ENCODE peak calls at places on chromosomes 2 and 18, in five cellular contexts. U is endothelial cell of umbilical vein, S is heart left ventricle, A is sigmoid colon, T is cardiac muscle cell. R is an unnamed sample.

GRCh38 chr2:71157124-71157802 is 26.8 kb downstream of the MPHOSPH10 start:
- DNase-seq in T (peak), S (peak), U (peak), A (peak), R (peak)

GRCh38 chr2:20584637-20585321 is 66.1 kb downstream of the HS1BP3 start:
- DNase-seq in U (peak), S (peak), T (peak), A (peak), R (peak)

GRCh38 chr18:3794537-3795348 is 344.8 kb downstream of the TGIF1 start:
- DNase-seq in A (no peak), T (peak), U (peak), S (no peak), R (peak)

GRCh38 chr2:179911569-179911968 is 50.2 kb upstream of the ZNF385B start:
- DNase-seq in S (no peak), T (no peak), U (no peak), A (no peak), R (no peak)

GRCh38 chr2:171404258-171404657 is 29.5 kb downstream of the METTL8 start:
- DNase-seq in T (peak), S (no peak), A (no peak), U (peak), R (no peak)

GRCh38 chr2:97748397-97748796 is 35.0 kb downstream of the ZAP70 start:
- DNase-seq in A (no peak), T (peak), S (no peak), U (no peak), R (peak)

GRCh38 chr2:1818404-1818803 is 74.1 kb upstream of the PXDN start:
- DNase-seq in A (no peak), T (no peak), U (no peak), S (no peak), R (no peak)

GRCh38 chr2:151111599-151112278 is 149.9 kb downstream of the RBM43 start:
- DNase-seq in T (peak), S (no peak), A (no peak), U (no peak), R (no peak)

GRCh38 chr2:200578778-200579177 is 7.0 kb upstream of the AOX1 start:
- DNase-seq in A (no peak), T (peak), U (peak), S (no peak), R (peak)

GRCh38 chr2:219309278-219309677 is at the start of gene PTPRN:
- DNase-seq in T (peak), U (no peak), A (no peak), S (no peak), R (no peak)

GRCh38 chr18:36153203-36153602 is 23.5 kb downstream of the ELP2 start:
- DNase-seq in U (no peak), T (peak), A (no peak), S (no peak), R (no peak)

GRCh38 chr2:8389373-8390108 is 292.3 kb upstream of the ID2 start:
- DNase-seq in A (no peak), U (no peak), T (peak), S (no peak), R (peak)

GRCh38 chr2:214126135-214126534 is 284.7 kb upstream of the VWC2L start:
- DNase-seq in A (no peak), T (peak), U (peak), S (no peak), R (no peak)

GRCh38 chr18:36017232-36017631 is 44.8 kb downstream of the RMP24 start:
- DNase-seq in U (no peak), S (no peak), A (no peak), T (no peak), R (no peak)

GRCh38 chr2:16640867-16641266 is 24.8 kb downstream of the CYRIA start:
- DNase-seq in A (no peak), U (no peak), T (peak), S (no peak), R (no peak)
- H3K27ac ChIP-seq in A (no peak), U (no peak), T (no peak), S (peak), R (no peak)

GRCh38 chr2:231957913-231958763 is 3.4 kb upstream of the DIS3L2 start:
- DNase-seq in T (no peak), A (no peak), U (no peak), S (no peak), R (peak)

GRCh38 chr2:231955758-231956472 is 5.6 kb upstream of the DIS3L2 start:
- DNase-seq in S (no peak), U (no peak), A (no peak), T (no peak), R (peak)

GRCh38 chr2:231965118-231965517 is 3.6 kb downstream of the DIS3L2 start:
- DNase-seq in T (peak), U (no peak), S (no peak), A (no peak), R (no peak)

GRCh38 chr2:231961349-231962166 is at the start of gene DIS3L2:
- DNase-seq in U (peak), T (peak), S (peak), A (peak), R (peak)

GRCh38 chr2:231960810-231961348 is 634 bp upstream of the DIS3L2 start:
- DNase-seq in A (peak), S (no peak), U (no peak), T (no peak), R (no peak)
- H3K27ac ChIP-seq in A (peak), S (peak), U (peak), T (peak), R (peak)

DNA sequence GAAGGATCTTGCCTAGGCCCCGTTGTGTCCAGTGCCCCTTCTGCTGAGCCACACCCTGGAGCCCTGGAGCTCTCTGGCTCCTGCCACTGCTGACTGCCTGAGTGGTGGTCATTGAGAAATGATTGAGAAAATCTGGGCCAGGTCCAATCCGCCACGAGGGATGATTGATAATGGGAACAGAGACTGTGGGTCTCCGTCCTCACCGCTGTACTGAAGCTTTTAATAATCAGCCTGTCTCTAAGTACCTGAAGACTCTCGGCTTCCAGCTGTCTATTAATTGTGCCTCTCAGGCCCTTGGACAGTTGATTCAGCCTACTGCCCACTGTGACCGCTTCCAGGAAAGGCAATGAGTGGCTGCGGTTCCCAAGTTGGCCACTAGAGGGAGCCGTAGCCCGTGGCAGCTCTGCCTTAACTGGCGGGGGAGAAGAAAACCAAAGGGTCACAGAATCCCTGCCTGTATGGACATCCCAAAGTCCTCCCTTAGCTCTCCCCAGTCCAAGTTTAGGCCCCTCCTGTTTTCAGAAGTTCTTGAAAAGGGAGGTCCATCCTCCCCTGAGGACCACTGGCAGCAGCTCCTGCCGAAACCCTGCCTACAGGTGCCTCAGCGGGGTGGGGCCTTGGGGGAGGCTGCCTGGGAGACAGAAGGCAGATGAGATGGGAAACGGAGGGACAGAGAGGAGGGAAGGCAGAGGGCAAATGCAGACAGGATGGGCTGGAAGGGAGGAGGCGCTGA is 213.6 kb downstream of the TNS1 start:
- DNase-seq in T (peak), S (peak), U (peak), A (peak), R (peak)
- H3K27ac ChIP-seq in T (no peak), S (no peak), U (no peak), A (peak), R (peak)

GRCh38 chr2:11863513-11864328 is 117.3 kb downstream of the LPIN1 start:
- DNase-seq in S (peak), T (peak), U (peak), A (peak), R (peak)
- H3K27ac ChIP-seq in S (peak), T (peak), U (no peak), A (peak), R (no peak)

DNA sequence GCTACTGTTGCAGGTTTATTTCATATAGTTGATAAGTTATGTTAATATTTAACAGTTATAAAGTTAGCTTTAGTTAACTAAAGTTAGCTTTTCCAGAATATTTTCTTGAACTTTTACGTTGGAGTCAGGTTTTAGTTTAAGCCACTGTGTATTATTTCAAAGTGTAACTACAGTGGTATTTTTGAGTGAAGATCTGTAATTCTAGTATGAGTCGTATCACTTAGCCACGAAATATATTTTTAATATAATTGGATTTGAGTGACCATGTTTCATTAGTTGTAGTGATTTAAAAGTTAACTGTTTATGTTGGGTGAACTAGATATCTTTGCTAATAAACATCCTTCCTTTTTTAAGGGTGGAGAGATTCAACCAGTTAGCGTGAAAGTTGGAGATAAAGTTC is 2.5 kb downstream of the HSPE1 start:
- DNase-seq in S (no peak), U (no peak), A (no peak), T (no peak), R (no peak)
- H3K27ac ChIP-seq in S (no peak), U (no peak), A (no peak), T (peak), R (no peak)

DNA sequence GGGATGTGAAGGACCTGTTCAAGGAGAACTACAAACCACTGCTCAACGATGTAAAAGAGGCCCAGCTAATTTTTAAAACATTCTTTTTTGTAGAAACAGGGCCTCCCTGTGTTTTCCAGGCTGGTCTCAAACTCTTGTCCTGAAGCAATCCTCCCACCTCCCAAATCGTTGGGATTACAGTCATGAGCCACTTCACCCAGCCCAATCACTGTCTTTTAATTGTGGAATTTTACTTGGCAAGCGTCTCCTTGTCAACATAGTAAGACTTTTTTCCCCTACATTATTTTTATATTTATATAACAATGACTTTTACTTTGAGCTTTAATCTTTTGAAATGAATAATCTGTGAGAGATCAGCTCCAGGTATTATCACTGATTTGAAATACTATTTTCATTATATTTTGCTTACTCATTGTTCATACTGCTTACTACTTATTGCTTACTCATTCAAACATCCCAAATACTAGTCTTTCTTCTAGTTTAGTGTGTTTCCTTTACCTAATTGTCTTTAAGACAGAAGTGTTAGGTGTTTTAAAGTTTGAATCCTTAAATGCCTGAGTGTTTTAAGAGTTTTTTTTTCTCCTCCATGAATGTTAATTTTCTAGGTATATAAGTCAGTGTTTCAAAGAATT is 48.9 kb downstream of the PTPN4 start:
- DNase-seq in U (peak), T (peak), S (no peak), A (no peak), R (no peak)
- H3K27ac ChIP-seq in U (peak), T (no peak), S (no peak), A (peak), R (no peak)

R was measured in small intestine.